ENCODE peak calls at places on chromosomes 3 and 15, in ten cellular contexts. E, H, L, F, K, V, J, T, B and A are unnamed samples. For H3K36me3, the result is how much of the 10 kb centered on the place peaks cover.

GRCh38 chr15:92033723-92034122 is 180.2 kb downstream of the SLCO3A1 start:
- DNase-seq in E (no peak), L (no peak), B (no peak), J (no peak), H (no peak), K (no peak), T (no peak), F (no peak), V (no peak), A (no peak)

GRCh38 chr3:73461582-73461981 is 163.2 kb downstream of the PDZRN3 start:
- DNase-seq in L (peak), B (no peak), E (no peak), T (no peak), K (peak), H (no peak), F (no peak), V (no peak), J (no peak), A (peak)

GRCh38 chr3:188689101-188689574 is 482.6 kb upstream of the TPRG1 start:
- DNase-seq in L (no peak), B (no peak), T (no peak), H (no peak), K (no peak), V (no peak), E (no peak), J (no peak), F (no peak), A (peak)

GRCh38 chr3:177692304-177692703 is 495.0 kb upstream of the TBL1XR1 start:
- DNase-seq in V (no peak), T (no peak), K (no peak), H (no peak), J (no peak), F (no peak), B (no peak), L (no peak), E (no peak), A (no peak)

GRCh38 chr15:79408041-79408440 is 24.1 kb upstream of the MINAR1 start:
- DNase-seq in V (no peak), J (no peak), F (no peak), B (no peak), E (no peak), L (no peak), H (no peak), K (no peak), T (no peak), A (no peak)

GRCh38 chr3:54215521-54215920 is 93.2 kb downstream of the CACNA2D3 start:
- DNase-seq in V (no peak), L (no peak), T (no peak), H (no peak), J (no peak), E (no peak), K (no peak), B (no peak), F (no peak), A (no peak)

GRCh38 chr3:39269528-39269927 is 10.3 kb downstream of the CX3CR1 start:
- DNase-seq in V (no peak), F (no peak), H (no peak), B (no peak), L (no peak), E (no peak), J (no peak), T (no peak), K (no peak), A (no peak)

GRCh38 chr15:74789171-74789627 is 7.3 kb downstream of the CSK start:
- DNase-seq in L (no peak), E (no peak), B (peak), T (no peak), F (peak), H (peak), V (no peak), J (no peak), K (no peak), A (no peak)

GRCh38 chr3:172039352-172040077 is at the start of gene FNDC3B:
- DNase-seq in K (peak), L (peak), V (peak), B (peak), J (peak), T (peak), F (peak), E (peak), H (peak), A (peak)

GRCh38 chr3:120797857-120798256 is 55.3 kb downstream of the GTF2E1 start:
- DNase-seq in F (no peak), B (no peak), T (no peak), H (no peak), K (no peak), V (no peak), E (no peak), J (no peak), L (no peak), A (no peak)

GRCh38 chr3:185711255-185711870 is 113.5 kb downstream of the IGF2BP2 start:
- DNase-seq in T (no peak), L (no peak), B (no peak), F (no peak), H (no peak), K (no peak), V (no peak), J (no peak), E (no peak), A (no peak)

GRCh38 chr3:39251576-39251975 is 28.3 kb downstream of the CX3CR1 start:
- DNase-seq in K (no peak), F (no peak), H (no peak), V (no peak), J (no peak), T (no peak), B (no peak), E (no peak), L (no peak), A (no peak)

GRCh38 chr3:35919160-35919559 is 279.8 kb downstream of the ARPP21 start:
- DNase-seq in V (no peak), B (no peak), T (no peak), F (no peak), K (no peak), E (no peak), H (no peak), J (no peak), L (no peak), A (no peak)

GRCh38 chr15:50181983-50182232 is at the start of gene SLC27A2:
- DNase-seq in F (no peak), K (no peak), E (no peak), V (no peak), L (no peak), H (peak), T (peak), B (peak), J (no peak), A (no peak)

GRCh38 chr15:76664411-76664810 is 240.7 kb downstream of the SCAPER start:
- DNase-seq in K (no peak), V (no peak), J (no peak), L (no peak), H (no peak), F (no peak), T (no peak), E (no peak), B (no peak), A (no peak)

GRCh38 chr15:55661431-55661830 is 73.3 kb upstream of the PYGO1 start:
- DNase-seq in H (no peak), E (no peak), T (no peak), F (no peak), L (no peak), B (no peak), K (no peak), J (no peak), V (no peak), A (peak)

GRCh38 chr15:73265536-73266153 is 103.1 kb downstream of the HCN4 start:
- DNase-seq in T (no peak), J (peak), B (peak), F (no peak), V (no peak), H (no peak), K (no peak), E (peak), L (no peak), A (peak)

GRCh38 chr3:70990723-70991122 is 592.8 kb downstream of the FOXP1 start:
- DNase-seq in H (no peak), F (no peak), K (no peak), T (no peak), E (no peak), J (no peak), L (no peak), V (no peak), B (no peak), A (no peak)
- TF ChIP-seq CTCF in H (no peak), F (no peak), K (no peak), T (no peak), E (no peak), J (no peak), L (no peak), V (no peak), B (no peak), A (no peak)

DNA sequence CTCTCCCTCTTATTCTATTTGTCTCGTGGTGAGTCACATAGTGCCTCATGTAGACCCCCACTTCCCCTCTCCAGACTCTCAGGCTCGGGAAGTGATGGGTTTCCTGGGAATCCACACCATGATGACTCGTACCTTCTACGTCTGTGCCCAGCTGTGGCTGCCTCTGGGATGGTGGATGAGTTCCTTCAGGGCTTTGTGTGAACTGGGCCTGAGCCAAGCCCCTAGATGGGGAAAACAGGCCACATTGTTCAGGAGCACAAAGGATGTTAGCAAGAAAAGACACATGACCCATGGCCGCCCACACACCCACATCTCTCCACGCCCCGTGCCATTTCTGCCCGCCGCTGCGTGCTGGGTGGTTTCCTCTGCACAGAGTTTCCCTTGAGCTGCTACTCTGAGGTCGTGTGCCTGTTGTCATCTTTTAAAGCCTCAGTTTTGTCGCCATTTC is 10.5 kb downstream of the ISG20 start:
- DNase-seq in H (peak), B (no peak), T (no peak), K (peak), V (peak), F (peak), J (peak), L (peak), E (no peak), A (peak)
- H3K36me3 ChIP-seq in H (under half), B (under half), T (under half), K (under half), V (under half), F (under half), J (under half), L (under half), E (under half), A (under half)

GRCh38 chr3:44802006-44802405 is 40.4 kb downstream of the KIF15 start:
- DNase-seq in T (no peak), B (no peak), J (no peak), H (no peak), K (no peak), L (no peak), F (no peak), E (no peak), V (no peak), A (no peak)

GRCh38 chr3:44803298-44803697 is 41.7 kb downstream of the KIF15 start:
- DNase-seq in K (no peak), B (no peak), V (no peak), H (no peak), L (no peak), F (no peak), T (no peak), J (no peak), E (no peak), A (no peak)

GRCh38 chr3:44805960-44806359 is 44.4 kb downstream of the KIF15 start:
- DNase-seq in L (no peak), T (no peak), H (no peak), K (no peak), B (no peak), F (no peak), E (no peak), V (no peak), J (no peak), A (no peak)
- TF ChIP-seq CTCF in L (no peak), T (no peak), H (no peak), K (no peak), B (no peak), F (no peak), E (no peak), V (no peak), J (no peak), A (no peak)

DNA sequence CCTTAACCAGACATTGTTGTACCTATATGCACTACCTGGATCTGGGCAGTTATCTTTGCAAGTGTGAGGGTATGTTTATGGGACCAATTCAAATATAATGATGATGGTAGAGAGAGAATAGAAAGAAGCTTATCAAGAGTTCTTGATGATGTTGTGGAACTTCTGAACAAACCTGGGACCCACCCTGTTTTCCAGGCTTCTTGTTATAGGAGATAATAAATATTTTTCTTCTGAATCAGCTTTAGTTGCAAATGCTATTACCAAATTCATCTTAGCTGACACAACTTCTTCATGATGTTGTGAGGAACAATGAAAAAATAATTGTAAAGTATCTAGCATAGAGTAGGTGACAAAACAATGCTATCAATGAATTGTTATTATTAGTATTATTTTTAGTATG is 43.6 kb upstream of the PTX3 start:
- DNase-seq in V (no peak), H (no peak), K (no peak), B (no peak), T (no peak), F (no peak), L (no peak), J (no peak), E (no peak), A (no peak)
- H3K36me3 ChIP-seq in V (under half), H (under half), K (under half), B (under half), T (under half), F (under half), L (under half), J (under half), E (under half), A (under half)

DNA sequence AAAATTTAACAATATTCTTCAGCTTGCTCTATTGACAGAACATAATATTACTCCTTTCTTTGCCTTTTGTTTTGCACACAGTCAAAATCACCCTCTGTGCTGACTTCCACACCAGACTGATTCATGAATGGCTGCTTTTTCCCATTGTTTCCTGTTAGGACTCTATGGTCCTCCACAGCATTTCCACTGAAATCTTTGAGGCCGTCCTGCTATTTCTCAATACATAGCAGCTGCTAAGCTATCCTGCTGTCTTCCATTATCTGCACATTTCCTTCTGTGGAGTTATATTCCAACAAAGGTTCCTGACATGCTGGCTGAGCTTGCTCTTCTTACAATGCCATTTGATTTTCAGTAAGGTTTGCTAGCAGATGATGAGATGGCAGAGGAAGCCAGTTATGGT is 153.3 kb downstream of the EPHA3 start:
- DNase-seq in V (no peak), F (no peak), J (no peak), T (no peak), E (no peak), B (no peak), L (no peak), H (no peak), K (no peak), A (no peak)
- TF ChIP-seq CTCF in V (no peak), F (no peak), J (no peak), T (no peak), E (no peak), B (no peak), L (no peak), H (no peak), K (no peak), A (no peak)

GRCh38 chr3:45011756-45012441 is 14.2 kb upstream of the CLEC3B start:
- DNase-seq in B (no peak), E (no peak), J (no peak), F (peak), V (no peak), L (peak), T (no peak), H (peak), K (peak), A (peak)

GRCh38 chr3:45010718-45011355 is 15.3 kb upstream of the CLEC3B start:
- DNase-seq in B (no peak), F (no peak), E (no peak), H (no peak), J (no peak), K (peak), T (no peak), L (no peak), V (no peak), A (no peak)

GRCh38 chr3:45008117-45008516 is 18.0 kb upstream of the CLEC3B start:
- DNase-seq in V (no peak), E (no peak), K (no peak), F (no peak), T (no peak), H (no peak), J (no peak), L (no peak), B (no peak), A (no peak)

GRCh38 chr3:45012577-45012976 is 13.5 kb upstream of the CLEC3B start:
- DNase-seq in B (no peak), V (no peak), E (no peak), K (no peak), L (no peak), J (no peak), F (no peak), T (no peak), H (no peak), A (no peak)

DNA sequence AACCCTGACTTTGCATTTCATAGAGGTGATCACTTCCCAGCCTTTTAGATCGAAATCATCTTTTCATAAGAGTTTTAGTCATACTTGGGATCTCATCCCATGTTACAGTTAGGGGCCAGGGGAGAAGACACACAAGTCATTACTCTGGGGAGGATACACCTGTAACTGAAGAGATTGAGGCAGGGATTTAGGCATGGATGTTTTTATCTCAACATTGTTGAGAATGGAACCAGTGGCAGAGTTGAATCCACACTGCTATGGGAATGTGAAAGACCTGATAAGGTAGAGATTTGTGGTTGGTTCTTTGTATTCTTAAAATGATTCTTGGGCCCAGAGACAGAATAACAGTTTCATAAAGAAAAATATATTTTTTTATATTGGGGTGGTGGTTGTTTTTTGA is 16.2 kb upstream of the CLEC3B start:
- DNase-seq in F (no peak), H (no peak), T (no peak), E (no peak), K (no peak), B (no peak), V (no peak), J (no peak), L (no peak), A (no peak)
- H3K36me3 ChIP-seq in F (under half), H (under half), T (under half), E (under half), K (under half), B (under half), V (under half), J (under half), L (under half), A (under half)

DNA sequence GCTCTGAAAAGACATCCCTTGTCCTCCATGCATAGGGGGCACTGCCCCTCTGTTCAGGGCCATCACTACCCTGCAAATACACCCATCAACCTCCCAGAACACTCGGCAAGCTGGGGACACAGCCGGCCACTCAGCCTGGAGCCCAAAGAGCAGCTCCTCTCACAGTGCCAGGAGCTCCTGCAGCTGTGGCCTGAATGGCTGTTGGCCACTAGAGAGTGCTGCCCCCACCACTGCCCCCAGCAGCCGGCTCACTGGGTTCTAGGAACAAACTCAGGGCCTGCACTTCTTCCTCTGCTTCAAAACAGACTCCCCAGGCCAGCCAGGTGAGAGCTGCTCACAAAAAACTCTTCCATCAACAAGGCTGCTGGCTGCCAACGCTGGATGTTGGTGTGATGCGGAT is 90.1 kb downstream of the GABRB3 start:
- DNase-seq in E (no peak), J (no peak), K (no peak), H (peak), V (no peak), B (no peak), T (no peak), L (no peak), F (no peak), A (no peak)
- TF ChIP-seq CTCF in E (no peak), J (no peak), K (no peak), H (no peak), V (no peak), B (no peak), T (no peak), L (no peak), F (no peak), A (no peak)

DNA sequence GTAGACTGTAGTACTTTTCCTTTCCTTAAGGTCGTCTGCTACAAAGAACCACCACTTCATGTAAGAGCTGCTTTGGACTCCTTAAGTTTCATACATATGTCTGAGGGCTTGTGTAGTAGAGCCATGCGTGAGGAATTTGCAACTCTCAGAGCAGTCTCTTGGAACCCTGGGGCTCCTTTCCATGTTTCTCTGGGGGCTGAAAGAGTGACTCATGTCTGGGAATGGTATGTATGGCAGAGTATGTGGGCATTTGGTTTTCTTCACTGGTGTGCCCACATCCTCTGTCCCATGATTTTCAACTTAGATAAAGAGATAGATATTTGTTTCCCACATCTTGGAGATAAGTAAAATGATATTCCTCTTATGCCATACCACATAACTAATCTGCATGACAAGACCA is 20.6 kb upstream of the RBM5 start:
- DNase-seq in E (no peak), B (no peak), K (no peak), L (no peak), J (no peak), T (no peak), H (no peak), F (no peak), V (no peak), A (peak)
- H3K36me3 ChIP-seq in E (half or more), B (under half), K (half or more), L (under half), J (under half), T (under half), H (under half), F (half or more), V (under half), A (half or more)